ENCODE peak calls at places on chromosomes 13 and 19, in eight cellular contexts. E is IMR-90; R is ovary; F is aorta; M is cardiac muscle cell; A is naive thymus-derived CD4-positive, alpha-beta T cell; Q is left lung; K is keratinocyte. D is an unnamed sample.

GRCh38 chr19:45150731-45151725 is 9.8 kb downstream of the NKPD1 start:
- DNase-seq in E (no peak), F (no peak), A (no peak), R (no peak), Q (no peak), M (no peak), K (no peak), D (no peak)

GRCh38 chr13:73598021-73598712 is 536.0 kb downstream of the KLF12 start:
- DNase-seq in K (peak; percentile 42), R (no peak), E (peak; percentile 82), M (peak; percentile 22), F (no peak), Q (no peak), A (no peak), D (no peak)

GRCh38 chr13:82305588-82305987 is 1576.7 kb downstream of the SLITRK1 start:
- DNase-seq in R (no peak), Q (no peak), M (no peak), F (no peak), A (no peak), E (no peak), K (no peak), D (no peak)

GRCh38 chr13:78520425-78520824 is 82.9 kb downstream of the POU4F1 start:
- DNase-seq in K (no peak), Q (no peak), F (no peak), M (no peak), R (no peak), E (no peak), A (no peak), D (no peak)

GRCh38 chr13:42594577-42595571 is 20.9 kb downstream of the TNFSF11 start:
- DNase-seq in Q (no peak), R (peak; percentile 50), A (peak; percentile 53), F (peak; percentile 46), M (peak; percentile 93), E (peak; percentile 66), K (no peak), D (no peak)

GRCh38 chr13:86856996-86857395 is 814.2 kb upstream of the SLITRK5 start:
- DNase-seq in F (no peak), A (no peak), K (no peak), Q (no peak), E (peak; percentile 76), R (no peak), M (no peak), D (no peak)

GRCh38 chr13:34360702-34361101 is 542.8 kb downstream of the RFC3 start:
- DNase-seq in K (peak; percentile 56), R (no peak), F (no peak), Q (no peak), M (no peak), A (no peak), E (no peak), D (no peak)

GRCh38 chr13:35475131-35475959 is 1.1 kb downstream of the MAB21L1 start:
- DNase-seq in K (no peak), A (no peak), M (peak; percentile 28), F (peak; percentile 46), R (peak; percentile 75), E (peak; percentile 16), Q (peak; percentile 75), D (no peak)

GRCh38 chr19:46384396-46384795 is 29.0 kb downstream of the CCDC8 start:
- DNase-seq in M (no peak), F (no peak), Q (peak; percentile 47), K (no peak), A (no peak), E (no peak), R (peak; percentile 27), D (no peak)

GRCh38 chr13:34608326-34608725 is 333.7 kb upstream of the NBEA start:
- DNase-seq in Q (no peak), E (no peak), M (no peak), F (no peak), A (no peak), K (no peak), R (no peak), D (no peak)

GRCh38 chr19:48664476-48664875 is 8.3 kb downstream of the NTN5 start:
- DNase-seq in F (no peak), Q (peak; percentile 73), K (no peak), E (no peak), M (no peak), A (no peak), R (no peak), D (no peak)

GRCh38 chr19:28914173-28914572 is 298.8 kb downstream of the UQCRFS1 start:
- DNase-seq in K (no peak), A (no peak), Q (no peak), R (no peak), F (no peak), M (no peak), E (no peak), D (no peak)

GRCh38 chr19:3046621-3047306 is 15.5 kb downstream of the TLE5 start:
- DNase-seq in Q (no peak), M (peak; percentile 51), R (peak; percentile 87), A (no peak), F (no peak), K (no peak), E (no peak), D (no peak)

GRCh38 chr19:43527860-43528622 is 1.0 kb upstream of the ETHE1 start:
- DNase-seq in F (no peak), A (no peak), E (no peak), Q (no peak), R (no peak), M (no peak), K (no peak), D (peak; percentile 26)

GRCh38 chr13:82681535-82681934 is 1200.7 kb downstream of the SLITRK1 start:
- DNase-seq in M (no peak), E (no peak), R (no peak), F (no peak), Q (no peak), A (no peak), K (no peak), D (no peak)

GRCh38 chr13:105196052-105196451 is 1339.4 kb downstream of the EFNB2 start:
- DNase-seq in M (peak; percentile 93), K (no peak), Q (no peak), A (no peak), F (no peak), E (peak; percentile 58), R (no peak), D (no peak)

DNA sequence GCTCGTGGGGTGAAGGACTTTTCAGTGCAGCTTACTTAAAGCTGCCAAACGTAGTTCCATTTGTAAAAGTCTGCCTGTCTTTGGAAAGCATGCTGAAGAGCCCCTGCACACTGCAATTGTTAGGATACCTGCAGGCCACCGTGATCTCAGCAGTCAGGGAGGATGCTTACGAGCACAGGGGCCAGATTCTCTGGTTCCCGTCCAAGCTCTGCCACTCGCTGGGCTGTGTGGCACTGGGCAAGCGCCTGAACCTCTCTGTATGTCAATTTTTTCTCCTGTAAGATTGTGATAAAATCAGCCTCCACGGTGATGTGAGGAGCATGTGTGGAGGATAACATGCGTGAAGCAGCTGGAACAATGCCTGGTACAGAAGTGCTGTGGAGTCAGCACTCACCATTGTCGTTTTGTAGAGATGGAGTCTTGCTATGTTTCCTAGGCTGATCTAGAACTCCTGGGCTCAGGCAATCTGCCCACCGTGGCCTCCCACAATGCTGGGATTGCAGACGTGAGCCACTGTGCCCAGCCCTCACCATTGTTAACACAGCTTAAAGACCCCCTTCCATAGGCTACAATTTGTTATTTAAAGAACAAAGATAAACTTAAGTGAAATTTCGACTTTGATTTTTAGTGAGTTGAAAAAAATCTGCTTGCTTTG is 3.5 kb downstream of the ADPRHL1 start:
- DNase-seq in A (no peak), F (peak; percentile 30), M (no peak), E (no peak), Q (no peak), K (no peak), R (peak; percentile 34), D (no peak)
- H3K4me3 ChIP-seq in A (no peak overlapping the region), F (no peak overlapping the region), M (no peak overlapping the region), E (no peak overlapping the region), Q (peak overlapping the region; percentile 40), K (peak overlapping the region; percentile 84), R (peak overlapping the region; percentile 50), D (no peak overlapping the region)

DNA sequence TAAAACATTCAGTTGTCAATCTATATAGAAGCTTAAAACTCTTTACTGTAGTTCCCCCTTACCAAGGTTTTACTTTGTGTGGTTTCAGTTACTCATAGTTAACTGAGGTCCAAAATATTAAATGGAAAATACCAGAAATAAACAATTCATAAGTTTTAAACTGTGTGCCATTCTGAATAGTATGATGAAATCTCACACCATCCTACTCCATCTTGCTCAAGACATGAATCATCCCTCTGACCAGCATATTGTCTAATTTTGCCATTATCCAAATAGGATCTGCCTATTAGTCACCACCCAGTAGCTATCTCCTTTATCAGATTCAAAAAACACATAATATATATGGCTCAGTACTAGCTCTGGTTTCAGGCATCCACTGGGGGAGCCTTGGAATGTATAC is 22.4 kb downstream of the ZNF571 start:
- DNase-seq in Q (no peak), E (peak; percentile 22), M (peak; percentile 33), F (no peak), A (no peak), R (no peak), K (no peak), D (no peak)
- H3K27ac ChIP-seq in Q (no peak overlapping the region), E (no peak overlapping the region), M (no peak overlapping the region), F (no peak overlapping the region), A (no peak overlapping the region), R (no peak overlapping the region), K (peak overlapping the region; percentile 54), D (no peak overlapping the region)

DNA sequence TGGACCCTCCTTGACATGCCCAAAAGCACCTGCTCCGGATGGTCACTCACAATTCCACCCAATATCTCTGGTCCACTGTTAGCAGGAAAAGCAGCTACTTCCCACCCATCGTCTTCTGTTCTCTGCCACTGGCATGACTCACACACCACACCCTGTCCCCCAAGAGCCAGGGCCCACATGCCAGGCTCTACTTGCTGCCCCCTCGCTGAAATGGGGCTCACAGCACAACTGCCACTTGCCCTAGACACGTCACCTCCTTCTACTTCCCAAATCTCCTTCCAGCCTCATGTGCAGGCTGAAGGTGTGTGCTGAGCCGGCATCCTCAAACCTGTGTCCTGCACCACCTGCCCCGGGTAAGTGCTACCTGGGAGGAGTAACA is 65.0 kb downstream of the TBC1D4 start:
- DNase-seq in E (no peak), A (no peak), M (no peak), R (no peak), K (no peak), F (no peak), Q (no peak), D (no peak)
- H3K4me3 ChIP-seq in E (no peak overlapping the region), A (no peak overlapping the region), M (no peak overlapping the region), R (no peak overlapping the region), K (no peak overlapping the region), F (no peak overlapping the region), Q (no peak overlapping the region), D (no peak overlapping the region)

GRCh38 chr13:22454586-22454985 is 726.2 kb upstream of the SGCG start:
- DNase-seq in K (no peak), Q (no peak), F (no peak), E (no peak), A (no peak), M (no peak), R (no peak), D (no peak)

GRCh38 chr13:22451345-22451744 is 729.4 kb upstream of the SGCG start:
- DNase-seq in A (no peak), K (no peak), Q (no peak), E (no peak), R (no peak), M (peak; percentile 27), F (no peak), D (no peak)

GRCh38 chr13:22449251-22449650 is 731.5 kb upstream of the SGCG start:
- DNase-seq in Q (no peak), F (no peak), K (no peak), A (no peak), R (no peak), E (no peak), M (no peak), D (no peak)

DNA sequence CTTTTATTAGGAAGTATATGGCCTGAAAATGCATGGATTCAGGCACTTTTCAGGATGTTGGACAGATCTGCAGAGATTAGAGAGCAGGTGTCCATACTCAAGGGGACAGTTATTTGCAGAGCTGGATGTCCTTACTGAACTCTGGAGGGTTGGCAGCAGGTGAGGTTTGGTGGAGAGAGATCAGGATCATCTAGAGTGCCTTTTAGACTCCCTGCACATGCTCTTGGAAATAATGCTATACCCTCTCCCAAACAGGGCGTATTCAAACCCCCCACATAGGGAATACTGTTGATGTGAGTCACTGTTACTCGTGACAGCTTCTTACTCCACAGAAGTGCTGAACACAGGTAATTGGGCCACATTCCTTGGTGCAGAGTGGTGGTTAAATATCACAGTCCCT is 725.7 kb upstream of the SGCG start:
- DNase-seq in F (no peak), K (no peak), A (no peak), Q (no peak), R (no peak), E (no peak), M (no peak), D (no peak)
- H3K27ac ChIP-seq in F (no peak overlapping the region), K (no peak overlapping the region), A (no peak overlapping the region), Q (no peak overlapping the region), R (no peak overlapping the region), E (no peak overlapping the region), M (no peak overlapping the region), D (no peak overlapping the region)